ENCODE peak calls at places on chromosomes 12 and 14, in four cellular contexts. One of them, this sample, is unnamed.

GRCh38 chr14:29671034-29671433 is 256.6 kb downstream of the PRKD1 start:
- DNase-seq in A549: no peak
- DNase-seq in GM12878: no peak
- DNase-seq in K562: no peak
- DNase-seq in this sample: peak; percentile 26

GRCh38 chr12:84793558-84794367 is 118.8 kb downstream of the SLC6A15 start:
- DNase-seq in A549: no peak
- DNase-seq in GM12878: no peak
- DNase-seq in K562: no peak
- DNase-seq in this sample: peak; percentile 23

GRCh38 chr12:69986109-69986508 is 161.1 kb downstream of the MYRFL start:
- DNase-seq in A549: no peak
- DNase-seq in GM12878: no peak
- DNase-seq in K562: no peak
- DNase-seq in this sample: no peak

GRCh38 chr14:51283402-51283825 is 43.4 kb downstream of the TMX1 start:
- DNase-seq in A549: peak; percentile 78
- DNase-seq in GM12878: no peak
- DNase-seq in K562: peak; percentile 60
- DNase-seq in this sample: peak; percentile 93

GRCh38 chr14:95015046-95015445 is 142.3 kb downstream of the DICER1 start:
- DNase-seq in A549: no peak
- DNase-seq in GM12878: no peak
- DNase-seq in K562: no peak
- DNase-seq in this sample: no peak

GRCh38 chr14:34324363-34324795 is 137.7 kb downstream of the SPTSSA start:
- DNase-seq in A549: peak; percentile 40
- DNase-seq in GM12878: no peak
- DNase-seq in K562: peak; percentile 38
- DNase-seq in this sample: peak; percentile 26

GRCh38 chr12:57124259-57124877 is 3.9 kb upstream of the LRP1 start:
- DNase-seq in A549: peak; percentile 84
- DNase-seq in GM12878: no peak
- DNase-seq in K562: peak; percentile 73
- DNase-seq in this sample: peak; percentile 69

GRCh38 chr12:85725991-85726390 is 110.2 kb downstream of the RASSF9 start:
- DNase-seq in A549: no peak
- DNase-seq in GM12878: no peak
- DNase-seq in K562: no peak
- DNase-seq in this sample: no peak

GRCh38 chr14:35944847-35945246 is 118.7 kb downstream of the BRMS1L start:
- DNase-seq in A549: peak; percentile 31
- DNase-seq in GM12878: no peak
- DNase-seq in K562: peak; percentile 5
- DNase-seq in this sample: no peak

GRCh38 chr12:102034346-102034745 is 27.4 kb downstream of the WASHC3 start:
- DNase-seq in A549: no peak
- DNase-seq in GM12878: no peak
- DNase-seq in K562: no peak
- DNase-seq in this sample: peak; percentile 58

GRCh38 chr14:97319691-97320090 is 522.5 kb downstream of the VRK1 start:
- DNase-seq in A549: no peak
- DNase-seq in GM12878: no peak
- DNase-seq in K562: no peak
- DNase-seq in this sample: no peak

GRCh38 chr12:29581641-29582040 is 84.2 kb upstream of the OVCH1 start:
- DNase-seq in A549: no peak
- DNase-seq in GM12878: no peak
- DNase-seq in K562: no peak
- DNase-seq in this sample: peak; percentile 91

GRCh38 chr14:69951263-69951662 is 72.0 kb downstream of the SMOC1 start:
- DNase-seq in A549: no peak
- DNase-seq in GM12878: no peak
- DNase-seq in K562: no peak
- DNase-seq in this sample: no peak

GRCh38 chr14:91366749-91367148 is 50.9 kb downstream of the CCDC88C start:
- DNase-seq in A549: no peak
- DNase-seq in GM12878: no peak
- DNase-seq in K562: no peak
- DNase-seq in this sample: no peak

GRCh38 chr14:55454264-55455151 is 14.1 kb upstream of the TBPL2 start:
- DNase-seq in A549: no peak
- DNase-seq in GM12878: no peak
- DNase-seq in K562: no peak
- DNase-seq in this sample: peak; percentile 86

GRCh38 chr14:104799657-104800599 is 973 bp upstream of the ZBTB42 start:
- DNase-seq in A549: peak; percentile 54
- DNase-seq in GM12878: no peak
- DNase-seq in K562: peak; percentile 86
- DNase-seq in this sample: peak; percentile 67
- TF ChIP-seq ELK1 in A549: no peak
- TF ChIP-seq ELK1 in GM12878: no peak
- TF ChIP-seq ELK1 in K562: no peak
- TF ChIP-seq ELK1 in this sample: no peak

GRCh38 chr12:32897688-32898573 is 1.4 kb upstream of the PKP2 start:
- DNase-seq in A549: no peak
- DNase-seq in GM12878: no peak
- DNase-seq in K562: no peak
- DNase-seq in this sample: no peak

GRCh38 chr12:32903763-32904162 is 7.2 kb upstream of the PKP2 start:
- DNase-seq in A549: no peak
- DNase-seq in GM12878: no peak
- DNase-seq in K562: no peak
- DNase-seq in this sample: no peak

GRCh38 chr12:32902287-32902996 is 5.9 kb upstream of the PKP2 start:
- DNase-seq in A549: no peak
- DNase-seq in GM12878: no peak
- DNase-seq in K562: no peak
- DNase-seq in this sample: no peak

GRCh38 chr12:32903318-32903717 is 6.7 kb upstream of the PKP2 start:
- DNase-seq in A549: no peak
- DNase-seq in GM12878: no peak
- DNase-seq in K562: no peak
- DNase-seq in this sample: no peak

DNA sequence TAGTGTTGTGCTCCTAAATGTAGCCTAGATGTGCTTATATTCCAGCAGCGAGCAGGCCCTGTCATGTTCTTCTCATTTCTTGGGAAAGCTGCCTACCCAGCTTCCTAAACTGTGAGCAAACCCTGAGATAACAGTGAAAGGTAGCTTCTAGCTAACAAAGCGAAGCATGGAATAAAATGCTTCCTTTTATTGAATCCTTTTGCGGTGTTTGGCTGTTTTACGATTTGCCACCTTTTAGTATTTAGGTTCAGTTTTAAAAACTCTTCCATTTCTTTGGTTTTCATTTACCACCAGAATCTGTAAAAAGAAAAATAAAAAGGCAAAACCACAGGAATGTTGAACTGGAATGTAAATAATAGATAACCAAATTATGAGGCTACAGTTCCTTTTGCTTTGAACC is 5.0 kb upstream of the PKP2 start:
- DNase-seq in A549: no peak
- DNase-seq in GM12878: no peak
- DNase-seq in K562: no peak
- DNase-seq in this sample: no peak
- TF ChIP-seq ELK1 in A549: no peak
- TF ChIP-seq ELK1 in GM12878: no peak
- TF ChIP-seq ELK1 in K562: no peak
- TF ChIP-seq ELK1 in this sample: no peak

DNA sequence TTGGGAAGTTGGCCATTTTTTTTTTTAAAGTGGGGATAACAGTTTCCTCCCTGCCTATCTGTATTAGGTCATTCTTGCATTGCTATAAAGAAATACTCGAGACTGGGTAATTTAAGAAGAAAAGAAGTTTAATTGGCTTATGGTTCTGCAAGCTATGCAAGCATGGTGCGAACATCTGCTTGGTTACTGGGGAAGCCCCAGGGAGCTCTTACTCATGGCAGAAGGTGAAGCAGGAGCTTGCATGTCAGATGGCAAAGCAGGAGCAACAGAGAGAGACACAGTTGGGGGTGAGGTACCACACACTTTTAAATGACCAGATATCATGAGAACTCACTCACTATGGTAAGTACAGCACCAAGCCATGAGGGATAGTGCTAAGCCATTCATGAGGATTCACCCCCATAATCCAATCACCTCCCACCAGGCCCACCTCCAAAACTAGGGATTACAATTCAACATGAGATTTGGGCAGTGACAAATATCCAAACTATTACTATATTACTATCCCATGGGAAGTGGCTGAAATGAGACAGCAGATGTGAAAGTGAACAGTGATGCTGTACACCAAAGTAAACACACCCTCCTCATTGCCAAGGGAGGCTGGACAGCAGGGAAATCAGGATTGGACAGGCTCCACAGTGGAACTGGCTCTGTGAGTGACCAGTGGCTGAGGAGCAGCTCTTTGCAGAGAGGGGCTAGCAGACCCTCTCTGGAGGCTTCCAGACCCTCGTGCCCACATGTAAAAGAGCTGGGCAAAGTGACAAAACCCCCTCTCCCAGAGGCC is 40.5 kb downstream of the CRACR2A start:
- DNase-seq in A549: no peak
- DNase-seq in GM12878: no peak
- DNase-seq in K562: no peak
- DNase-seq in this sample: no peak
- TF ChIP-seq ELK1 in A549: no peak
- TF ChIP-seq ELK1 in GM12878: no peak
- TF ChIP-seq ELK1 in K562: no peak
- TF ChIP-seq ELK1 in this sample: no peak

GRCh38 chr12:3261782-3262359 is 184.7 kb downstream of the TSPAN9 start:
- DNase-seq in A549: no peak
- DNase-seq in GM12878: no peak
- DNase-seq in K562: no peak
- DNase-seq in this sample: peak; percentile 28
- TF ChIP-seq ELK1 in A549: no peak
- TF ChIP-seq ELK1 in GM12878: no peak
- TF ChIP-seq ELK1 in K562: no peak
- TF ChIP-seq ELK1 in this sample: no peak

DNA sequence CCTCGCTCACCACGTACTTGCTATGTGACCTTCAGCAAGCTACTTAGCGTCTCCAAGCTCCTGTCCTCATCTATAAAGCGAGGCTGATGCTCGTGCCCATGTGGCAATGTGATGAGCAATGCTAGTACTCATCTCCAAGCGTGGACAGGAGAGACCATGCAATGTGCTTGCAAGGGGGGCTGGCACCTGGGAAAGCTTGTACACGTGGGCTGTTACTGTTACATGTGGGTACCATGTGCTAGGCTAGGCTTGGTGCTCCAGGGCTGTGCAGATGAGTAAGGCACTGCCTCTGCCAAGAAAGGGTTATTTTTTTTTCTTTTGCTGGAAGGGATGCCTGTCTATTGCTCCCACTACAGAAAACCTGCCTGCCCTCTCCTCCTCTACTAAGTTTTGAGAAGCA is 46.6 kb downstream of the TSPAN11 start:
- DNase-seq in A549: no peak
- DNase-seq in GM12878: no peak
- DNase-seq in K562: no peak
- DNase-seq in this sample: no peak
- TF ChIP-seq ELK1 in A549: no peak
- TF ChIP-seq ELK1 in GM12878: no peak
- TF ChIP-seq ELK1 in K562: no peak
- TF ChIP-seq ELK1 in this sample: no peak

DNA sequence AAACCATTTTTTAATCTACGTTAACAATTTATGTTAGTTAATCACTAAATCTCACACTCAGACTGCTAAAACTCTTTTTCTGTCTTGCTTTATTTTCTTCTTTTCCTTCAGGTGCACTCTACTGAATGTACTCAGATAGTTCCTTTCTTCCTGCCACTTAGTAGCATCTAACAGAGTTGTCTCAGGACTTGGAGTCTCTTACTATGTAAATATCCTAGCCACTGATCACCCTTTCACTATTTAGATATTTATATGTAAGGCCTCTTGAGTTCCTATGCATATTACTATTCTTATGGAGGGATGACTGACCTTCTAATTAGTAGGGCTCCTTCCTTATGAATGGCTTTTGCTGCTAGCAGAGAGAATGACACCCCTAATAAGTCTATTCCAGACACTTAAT is 586.3 kb downstream of the RERGL start:
- DNase-seq in A549: no peak
- DNase-seq in GM12878: no peak
- DNase-seq in K562: no peak
- DNase-seq in this sample: no peak
- TF ChIP-seq ELK1 in A549: no peak
- TF ChIP-seq ELK1 in GM12878: no peak
- TF ChIP-seq ELK1 in K562: no peak
- TF ChIP-seq ELK1 in this sample: no peak

GRCh38 chr12:19855876-19856275 is 416.6 kb downstream of the AEBP2 start:
- DNase-seq in A549: no peak
- DNase-seq in GM12878: no peak
- DNase-seq in K562: no peak
- DNase-seq in this sample: no peak

GRCh38 chr12:19850341-19851065 is 411.2 kb downstream of the AEBP2 start:
- DNase-seq in A549: no peak
- DNase-seq in GM12878: no peak
- DNase-seq in K562: no peak
- DNase-seq in this sample: peak; percentile 53

GRCh38 chr12:19849208-19849607 is 409.9 kb downstream of the AEBP2 start:
- DNase-seq in A549: no peak
- DNase-seq in GM12878: no peak
- DNase-seq in K562: no peak
- DNase-seq in this sample: no peak

GRCh38 chr12:19848426-19848825 is 409.1 kb downstream of the AEBP2 start:
- DNase-seq in A549: no peak
- DNase-seq in GM12878: no peak
- DNase-seq in K562: no peak
- DNase-seq in this sample: no peak

DNA sequence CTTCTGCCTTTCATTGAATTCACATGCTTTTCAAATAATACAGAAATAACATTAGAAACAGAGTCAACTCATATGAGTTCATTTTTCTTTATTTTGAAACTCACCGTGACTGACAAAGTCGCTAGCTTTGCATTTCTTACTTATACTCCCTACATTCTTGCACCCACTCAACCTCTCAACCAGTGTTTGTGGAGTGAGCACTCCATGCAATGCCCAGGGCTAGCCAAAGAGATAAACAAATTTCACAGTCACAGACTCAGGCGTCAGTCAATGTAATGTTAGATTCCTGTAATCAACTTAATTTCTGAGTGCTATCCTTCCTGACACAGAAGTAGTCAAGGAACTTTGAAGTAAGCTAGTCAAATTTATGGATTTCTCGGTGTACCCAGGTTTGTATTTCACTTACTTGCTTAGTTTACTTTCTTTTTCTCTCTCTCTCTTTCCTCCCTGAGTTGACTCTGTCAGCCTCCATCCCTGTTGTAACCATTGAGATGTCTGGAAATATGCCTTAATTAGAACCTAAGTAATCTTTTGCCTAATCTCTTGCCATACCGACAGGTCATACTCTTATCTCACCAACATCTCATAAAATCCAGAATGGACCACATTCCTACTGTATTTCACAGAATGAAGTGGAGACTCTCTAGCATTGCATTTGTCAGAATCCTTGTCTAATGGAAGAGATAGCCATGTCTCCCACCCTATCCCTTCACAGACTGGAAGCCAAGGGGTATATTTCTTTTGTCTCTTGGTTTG is 413.0 kb downstream of the AEBP2 start:
- DNase-seq in A549: no peak
- DNase-seq in GM12878: no peak
- DNase-seq in K562: no peak
- DNase-seq in this sample: no peak
- TF ChIP-seq ELK1 in A549: no peak
- TF ChIP-seq ELK1 in GM12878: no peak
- TF ChIP-seq ELK1 in K562: no peak
- TF ChIP-seq ELK1 in this sample: no peak

This sample was measured in IMR-90.